ENCODE peak calls at places on chromosome 3, in eight cellular contexts. N is fibroblast of villous mesenchyme, T is AG10803, K is adrenal gland, O is left ventricle myocardium inferior, D is AG04450, X is HCT116, R is ovary. C is an unnamed sample.

GRCh38 chr3:113055201-113055600 is 64.4 kb downstream of the GTPBP8 start:
- DNase-seq in K (no peak), R (no peak), D (no peak), X (no peak), T (peak; percentile 19), O (no peak), N (no peak), C (no peak)

GRCh38 chr3:145578465-145578864 is 582.5 kb downstream of the PLOD2 start:
- DNase-seq in K (no peak), R (no peak), N (no peak), D (no peak), T (no peak), O (no peak), X (no peak), C (no peak)

GRCh38 chr3:195767792-195768191 is 43.9 kb downstream of the MUC4 start:
- DNase-seq in R (no peak), O (no peak), K (no peak), X (no peak), N (no peak), D (no peak), T (no peak), C (no peak)

GRCh38 chr3:159861369-159861987 is 127.2 kb upstream of the IL12A start:
- DNase-seq in O (no peak), T (no peak), K (no peak), N (peak; percentile 64), R (no peak), X (no peak), D (no peak), C (no peak)

GRCh38 chr3:11567516-11568467 is 75.9 kb downstream of the VGLL4 start:
- DNase-seq in R (no peak), N (peak; percentile 87), O (no peak), K (peak; percentile 71), D (no peak), T (peak; percentile 84), X (peak; percentile 80), C (peak; percentile 82)

GRCh38 chr3:184353546-184353941 is 7.9 kb downstream of the CLCN2 start:
- DNase-seq in T (no peak), O (no peak), D (no peak), R (no peak), N (no peak), X (no peak), K (no peak), C (no peak)

GRCh38 chr3:128782282-128783146 is 56.5 kb downstream of the RAB7A start:
- DNase-seq in T (no peak), R (no peak), D (no peak), X (no peak), N (no peak), O (no peak), K (no peak), C (no peak)

GRCh38 chr3:52495096-52495495 is at the start of gene STAB1:
- DNase-seq in N (no peak), T (no peak), R (no peak), O (peak; percentile 73), K (peak; percentile 61), X (no peak), D (no peak), C (no peak)

GRCh38 chr3:14345496-14346150 is 56.8 kb upstream of the SLC6A6 start:
- DNase-seq in K (no peak), N (no peak), D (no peak), T (no peak), X (no peak), O (no peak), R (peak; percentile 26), C (no peak)

GRCh38 chr3:28799084-28799483 is 450.5 kb upstream of the AZI2 start:
- DNase-seq in X (peak; percentile 4), K (no peak), R (no peak), O (no peak), D (no peak), T (peak; percentile 28), N (peak; percentile 10), C (peak; percentile 31)

GRCh38 chr3:132416807-132417694 is at the start of gene DNAJC13:
- DNase-seq in K (peak; percentile 92), R (peak; percentile 93), D (peak; percentile 90), N (peak; percentile 96), X (peak; percentile 82), O (peak; percentile 95), T (peak; percentile 93), C (peak; percentile 97)

GRCh38 chr3:171347017-171347979 is 112.9 kb downstream of the TNIK start:
- DNase-seq in X (no peak), T (peak; percentile 28), O (no peak), D (no peak), N (peak; percentile 61), K (peak; percentile 22), R (no peak), C (peak; percentile 88)

GRCh38 chr3:5754602-5755001 is 567.1 kb downstream of the EDEM1 start:
- DNase-seq in R (no peak), X (no peak), O (no peak), N (no peak), K (no peak), T (no peak), D (no peak), C (no peak)

GRCh38 chr3:152299243-152299976 is 30.7 kb downstream of the MBNL1 start:
- DNase-seq in X (no peak), T (no peak), R (no peak), N (no peak), K (no peak), D (no peak), O (no peak), C (no peak)

GRCh38 chr3:152300029-152300764 is 31.5 kb downstream of the MBNL1 start:
- DNase-seq in R (no peak), O (no peak), D (no peak), N (no peak), K (no peak), T (no peak), X (no peak), C (no peak)

GRCh38 chr3:152296382-152296781 is 27.7 kb downstream of the MBNL1 start:
- DNase-seq in O (no peak), X (no peak), T (no peak), D (no peak), K (no peak), R (no peak), N (no peak), C (no peak)

GRCh38 chr3:152296990-152297389 is 28.3 kb downstream of the MBNL1 start:
- DNase-seq in N (no peak), D (no peak), K (no peak), O (no peak), T (no peak), R (no peak), X (no peak), C (no peak)

GRCh38 chr3:152298393-152299242 is 29.9 kb downstream of the MBNL1 start:
- DNase-seq in X (no peak), O (peak; percentile 48), N (peak; percentile 99), D (peak; percentile 95), K (peak; percentile 78), T (peak; percentile 99), R (peak; percentile 45), C (peak; percentile 99)
- H3K4me3 ChIP-seq in X (peak overlapping the region; percentile 2), O (peak overlapping the region; percentile 60), N (peak overlapping the region; percentile 58), D (peak overlapping the region; percentile 51), K (no peak overlapping the region), T (peak overlapping the region; percentile 54), R (peak overlapping the region; percentile 39), C (peak overlapping the region; percentile 52)

GRCh38 chr3:46208167-46208704 is at the start of gene CCR1:
- DNase-seq in N (peak; percentile 71), O (peak; percentile 51), D (no peak), T (peak; percentile 43), X (peak; percentile 45), R (no peak), K (no peak), C (peak; percentile 12)
- TF ChIP-seq CTCF in N (peak; percentile 90), O (peak; percentile 46), D (peak; percentile 56), T (peak; percentile 61), X (peak; percentile 83), R (no peak), K (peak; percentile 40), C (peak; percentile 47)

GRCh38 chr3:107239703-107240102 is 137.5 kb upstream of the CCDC54 start:
- DNase-seq in N (no peak), X (no peak), K (no peak), T (no peak), D (no peak), R (no peak), O (no peak), C (no peak)
- H3K4me3 ChIP-seq in N (peak overlapping the region; percentile 99), X (peak overlapping the region; percentile 81), K (no peak overlapping the region), T (peak overlapping the region; percentile 94), D (peak overlapping the region; percentile 90), R (peak overlapping the region; percentile 87), O (peak overlapping the region; percentile 75), C (peak overlapping the region; percentile 89)

GRCh38 chr3:149487598-149488197 is 13.2 kb downstream of the TM4SF4 start:
- DNase-seq in D (no peak), R (no peak), X (peak; percentile 61), O (no peak), K (no peak), N (no peak), T (no peak), C (no peak)
- TF ChIP-seq CTCF in D (peak; percentile 31), R (no peak), X (peak; percentile 86), O (peak; percentile 33), K (peak; percentile 13), N (peak; percentile 45), T (peak; percentile 32), C (peak; percentile 43)

DNA sequence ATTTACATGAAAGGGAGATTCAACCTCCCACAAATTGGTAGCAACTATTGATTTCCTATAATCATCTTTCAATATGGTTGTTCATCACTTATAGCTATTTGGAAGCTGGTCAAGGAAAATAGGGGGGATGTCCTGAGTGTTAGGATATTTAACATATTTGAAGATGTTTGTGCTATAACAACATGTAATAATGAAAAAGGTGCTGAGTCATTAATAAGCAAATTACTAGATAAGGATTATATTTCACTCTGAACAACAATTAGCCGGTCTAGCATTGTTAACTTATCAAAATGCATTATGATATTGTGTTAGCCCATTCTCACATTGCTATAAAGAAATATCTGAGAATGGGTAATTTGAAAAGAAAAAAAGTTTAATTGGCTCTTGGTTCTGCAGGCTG is 225.8 kb upstream of the ARPP21 start:
- DNase-seq in O (no peak), N (no peak), X (no peak), K (no peak), D (no peak), T (no peak), R (no peak), C (no peak)
- H3K4me3 ChIP-seq in O (no peak overlapping the region), N (no peak overlapping the region), X (no peak overlapping the region), K (no peak overlapping the region), D (no peak overlapping the region), T (no peak overlapping the region), R (no peak overlapping the region), C (no peak overlapping the region)